ENCODE peak calls at places on chromosome 21, in nine cellular contexts. K, R, X, D, B, P, L, N and V are unnamed samples.

GRCh38 chr21:46500224-46500861 is 41.7 kb downstream of the DIP2A start:
- DNase-seq in K (no peak), R (peak; percentile 40), X (no peak), D (no peak), B (peak; percentile 29), P (no peak), L (no peak), N (peak; percentile 30), V (peak; percentile 27)

GRCh38 chr21:25934130-25934529 is 199.4 kb downstream of the GABPA start:
- DNase-seq in K (no peak), R (peak; percentile 52), X (no peak), D (no peak), B (peak; percentile 82), P (no peak), L (no peak), N (peak; percentile 84), V (no peak)

GRCh38 chr21:15631342-15631741 is 98.4 kb upstream of the USP25 start:
- DNase-seq in K (no peak), R (peak; percentile 71), X (no peak), D (no peak), B (peak; percentile 66), P (no peak), L (peak; percentile 15), N (peak; percentile 69), V (peak; percentile 32)

GRCh38 chr21:40936151-40936550 is 89.2 kb upstream of the DSCAM start:
- DNase-seq in K (no peak), R (no peak), X (no peak), D (no peak), B (no peak), P (no peak), L (no peak), N (no peak), V (peak; percentile 21)

GRCh38 chr21:17679002-17679600 is 66.4 kb upstream of the BTG3 start:
- DNase-seq in K (no peak), R (peak; percentile 71), X (no peak), D (no peak), B (peak; percentile 79), P (no peak), L (peak; percentile 30), N (peak; percentile 82), V (peak; percentile 82)

GRCh38 chr21:26127918-26128317 is 42.7 kb downstream of the APP start:
- DNase-seq in K (no peak), R (peak; percentile 69), X (no peak), D (no peak), B (peak; percentile 45), P (no peak), L (no peak), N (peak; percentile 43), V (peak; percentile 64)

GRCh38 chr21:43762303-43763128 is 13.6 kb downstream of the CSTB start:
- DNase-seq in K (no peak), R (no peak), X (no peak), D (no peak), B (no peak), P (no peak), L (no peak), N (no peak), V (peak; percentile 91)

GRCh38 chr21:26587621-26588260 is 14.7 kb upstream of the CYYR1 start:
- DNase-seq in K (no peak), R (peak; percentile 44), X (no peak), D (no peak), B (peak; percentile 74), P (no peak), L (peak; percentile 57), N (peak; percentile 90), V (peak; percentile 92)

GRCh38 chr21:43825936-43826622 is 36.7 kb downstream of the RRP1 start:
- DNase-seq in K (peak; percentile 57), R (no peak), X (peak; percentile 73), D (no peak), B (no peak), P (peak; percentile 96), L (no peak), N (no peak), V (no peak)

GRCh38 chr21:15301736-15302135 is 236.9 kb upstream of the NRIP1 start:
- DNase-seq in K (no peak), R (no peak), X (no peak), D (no peak), B (no peak), P (no peak), L (no peak), N (no peak), V (peak; percentile 22)

GRCh38 chr21:14403681-14404318 is 20.9 kb upstream of the HSPA13 start:
- DNase-seq in K (no peak), R (peak; percentile 45), X (no peak), D (no peak), B (peak; percentile 60), P (no peak), L (peak; percentile 4), N (peak; percentile 57), V (peak; percentile 36)

GRCh38 chr21:18887922-18888602 is 484.5 kb upstream of the TMPRSS15 start:
- DNase-seq in K (no peak), R (no peak), X (no peak), D (no peak), B (no peak), P (no peak), L (no peak), N (no peak), V (no peak)

GRCh38 chr21:29637553-29637952 is 302.2 kb downstream of the GRIK1 start:
- DNase-seq in K (no peak), R (no peak), X (no peak), D (no peak), B (no peak), P (no peak), L (no peak), N (no peak), V (no peak)

GRCh38 chr21:40562603-40563002 is 284.4 kb downstream of the DSCAM start:
- DNase-seq in K (no peak), R (no peak), X (no peak), D (no peak), B (no peak), P (no peak), L (no peak), N (no peak), V (no peak)

GRCh38 chr21:20999567-21000169 is 1.5 kb downstream of the NCAM2 start:
- DNase-seq in K (no peak), R (peak; percentile 49), X (no peak), D (no peak), B (peak; percentile 63), P (no peak), L (peak; percentile 23), N (peak; percentile 80), V (peak; percentile 42)

GRCh38 chr21:15063821-15064575 is 802 bp downstream of the NRIP1 start:
- DNase-seq in K (peak; percentile 70), R (no peak), X (peak; percentile 89), D (peak; percentile 91), B (peak; percentile 48), P (peak; percentile 36), L (peak; percentile 33), N (peak; percentile 39), V (peak; percentile 37)

GRCh38 chr21:46392921-46393320 is 65.8 kb upstream of the DIP2A start:
- DNase-seq in K (peak; percentile 39), R (peak; percentile 29), X (peak; percentile 47), D (no peak), B (peak; percentile 71), P (peak; percentile 65), L (peak; percentile 12), N (peak; percentile 39), V (no peak)

GRCh38 chr21:29436143-29436542 is 137.4 kb downstream of the BACH1 start:
- DNase-seq in K (no peak), R (no peak), X (no peak), D (no peak), B (peak; percentile 86), P (no peak), L (no peak), N (peak; percentile 67), V (no peak)

GRCh38 chr21:44059710-44060109 is 47.5 kb upstream of the PWP2 start:
- DNase-seq in K (no peak), R (no peak), X (no peak), D (no peak), B (no peak), P (no peak), L (no peak), N (no peak), V (no peak)

GRCh38 chr21:16789636-16790035 is 723.2 kb upstream of the CXADR start:
- DNase-seq in K (no peak), R (no peak), X (no peak), D (no peak), B (no peak), P (no peak), L (no peak), N (no peak), V (no peak)

GRCh38 chr21:31157756-31158155 is 119.5 kb upstream of the KRTAP19-8 start:
- DNase-seq in K (no peak), R (no peak), X (no peak), D (no peak), B (no peak), P (no peak), L (no peak), N (no peak), V (peak; percentile 43)
- H3K4me3 ChIP-seq in K (no peak overlapping the region), R (no peak overlapping the region), X (no peak overlapping the region), D (no peak overlapping the region), B (no peak overlapping the region), P (no peak overlapping the region), L (no peak overlapping the region), N (no peak overlapping the region), V (no peak overlapping the region)

DNA sequence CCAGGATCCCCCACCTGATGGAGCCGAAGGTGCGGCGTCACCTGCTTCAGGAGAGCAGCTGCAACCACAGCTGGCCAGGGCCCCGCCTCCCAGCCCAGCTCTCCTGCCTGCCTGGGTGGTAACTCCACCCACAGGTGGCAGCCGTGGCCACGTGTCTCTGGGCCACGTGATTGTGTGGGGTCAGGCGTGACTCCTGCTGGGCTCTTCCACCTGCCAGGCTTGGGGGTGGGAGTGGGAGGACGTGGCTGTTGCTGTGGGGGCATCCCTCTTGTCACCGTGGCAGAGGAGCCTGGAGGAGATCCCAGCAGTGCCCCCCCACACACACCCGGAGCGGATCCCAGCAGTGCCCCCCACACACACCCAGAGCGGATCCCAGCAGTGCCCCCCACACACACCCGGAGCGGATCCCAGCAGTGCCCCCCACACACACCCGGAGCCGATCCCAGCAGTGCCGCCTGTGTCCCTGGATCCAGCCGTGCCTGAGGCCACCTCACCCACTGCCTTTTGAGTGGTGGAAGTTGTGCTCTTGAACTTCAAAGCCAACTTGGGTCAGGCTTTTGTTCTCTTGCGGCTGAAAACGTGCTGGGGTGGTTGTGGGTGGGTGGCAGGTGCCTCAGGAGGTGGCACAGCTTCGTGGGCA is 32.2 kb downstream of the POFUT2 start:
- DNase-seq in K (no peak), R (no peak), X (peak; percentile 73), D (no peak), B (no peak), P (no peak), L (no peak), N (no peak), V (no peak)
- TF ChIP-seq CTCF in K (no peak), R (no peak), X (no peak), D (no peak), B (no peak), P (no peak), L (no peak), N (no peak), V (no peak)

GRCh38 chr21:33126569-33126968 is 56.6 kb downstream of the OLIG1 start:
- DNase-seq in K (no peak), R (no peak), X (no peak), D (no peak), B (no peak), P (no peak), L (no peak), N (no peak), V (no peak)
- H3K4me3 ChIP-seq in K (no peak overlapping the region), R (no peak overlapping the region), X (no peak overlapping the region), D (no peak overlapping the region), B (no peak overlapping the region), P (no peak overlapping the region), L (no peak overlapping the region), N (no peak overlapping the region), V (no peak overlapping the region)

GRCh38 chr21:31731802-31732537 is at the start of gene SCAF4:
- DNase-seq in K (peak; percentile 94), R (peak; percentile 87), X (peak; percentile 96), D (peak; percentile 97), B (peak; percentile 94), P (peak; percentile 90), L (peak; percentile 88), N (peak; percentile 84), V (peak; percentile 92)
- TF ChIP-seq CTCF in K (no peak), R (no peak), X (no peak), D (no peak), B (no peak), P (no peak), L (no peak), N (no peak), V (no peak)